ENCODE peak calls at places on chromosomes 16 and 17, in four cellular contexts. I is GM12878, W is GM12891, Z is K562. N is an unnamed sample.

GRCh38 chr16:89710709-89711564 is 9.4 kb upstream of the SPATA2L start:
- DNase-seq in I (no peak), W (no peak), Z (no peak), N (no peak)

GRCh38 chr17:49016775-49017463 is 19.7 kb downstream of the IGF2BP1 start:
- DNase-seq in I (no peak), W (no peak), Z (no peak), N (no peak)

GRCh38 chr17:1005361-1005946 is 8.5 kb downstream of the TIMM22 start:
- DNase-seq in I (no peak), W (no peak), Z (no peak), N (no peak)

GRCh38 chr17:58507123-58507634 is 7.3 kb downstream of the MTMR4 start:
- DNase-seq in I (no peak), W (no peak), Z (no peak), N (peak)

GRCh38 chr16:90011908-90012501 is 7.3 kb downstream of the DBNDD1 start:
- DNase-seq in I (no peak), W (no peak), Z (no peak), N (no peak)

GRCh38 chr16:25258856-25259179 is 1.2 kb upstream of the ZKSCAN2 start:
- DNase-seq in I (no peak), W (no peak), Z (peak), N (no peak)

GRCh38 chr16:57513371-57514102 is 22.8 kb downstream of the CCDC102A start:
- DNase-seq in I (no peak), W (no peak), Z (no peak), N (no peak)

GRCh38 chr17:39705786-39706348 is 6.0 kb downstream of the ERBB2 start:
- DNase-seq in I (no peak), W (no peak), Z (no peak), N (no peak)

GRCh38 chr17:59751955-59752413 is 44.5 kb downstream of the VMP1 start:
- DNase-seq in I (no peak), W (no peak), Z (no peak), N (no peak)

GRCh38 chr16:54107803-54108202 is 178.8 kb downstream of the IRX3 start:
- DNase-seq in I (no peak), W (no peak), Z (no peak), N (no peak)

GRCh38 chr17:8041249-8041928 is 2.5 kb downstream of the ALOX15B start:
- DNase-seq in I (no peak), W (peak), Z (peak), N (peak)

GRCh38 chr16:667113-667779 is 686 bp upstream of the RHOT2 start:
- DNase-seq in I (no peak), W (no peak), Z (no peak), N (no peak)
- TF ChIP-seq SPI1 in I (no peak), W (no peak), Z (no peak), N (no peak)

GRCh38 chr17:73232587-73233373 is 28.9 kb downstream of the CPSF4L start:
- DNase-seq in I (no peak), W (peak), Z (peak), N (no peak)

GRCh38 chr17:73230088-73230487 is 31.6 kb downstream of the CPSF4L start:
- DNase-seq in I (no peak), W (no peak), Z (no peak), N (no peak)

GRCh38 chr17:73228748-73229236 is 32.9 kb downstream of the CPSF4L start:
- DNase-seq in I (no peak), W (peak), Z (peak), N (peak)

GRCh38 chr17:73231841-73232586 is 29.7 kb downstream of the CPSF4L start:
- DNase-seq in I (peak), W (peak), Z (peak), N (peak)

GRCh38 chr17:73231363-73231762 is 30.3 kb downstream of the CPSF4L start:
- DNase-seq in I (no peak), W (no peak), Z (peak), N (no peak)
- TF ChIP-seq SPI1 in I (no peak), W (no peak), Z (no peak), N (no peak)

DNA sequence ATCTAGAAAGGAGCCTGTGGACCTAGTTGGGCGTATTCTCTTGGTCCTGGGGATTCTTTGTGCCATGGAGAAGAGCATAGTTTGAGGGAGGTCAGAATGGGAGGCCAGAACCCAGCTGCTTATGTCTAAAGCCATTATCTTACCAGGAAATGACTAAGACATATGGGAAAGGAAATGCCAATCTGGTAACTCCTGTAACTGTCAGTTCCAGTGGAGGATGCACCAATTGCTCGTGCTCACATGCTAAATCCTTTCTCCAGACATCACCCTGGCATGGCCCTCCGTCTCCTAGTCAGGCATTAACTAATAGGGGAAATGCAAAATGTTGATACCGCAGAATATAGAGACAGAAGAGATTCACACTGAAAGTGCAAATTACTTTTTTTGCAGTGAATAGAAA is 255.6 kb upstream of the HSBP1 start:
- DNase-seq in I (no peak), W (no peak), Z (no peak), N (no peak)
- TF ChIP-seq SPI1 in I (no peak), W (no peak), Z (no peak), N (no peak)

DNA sequence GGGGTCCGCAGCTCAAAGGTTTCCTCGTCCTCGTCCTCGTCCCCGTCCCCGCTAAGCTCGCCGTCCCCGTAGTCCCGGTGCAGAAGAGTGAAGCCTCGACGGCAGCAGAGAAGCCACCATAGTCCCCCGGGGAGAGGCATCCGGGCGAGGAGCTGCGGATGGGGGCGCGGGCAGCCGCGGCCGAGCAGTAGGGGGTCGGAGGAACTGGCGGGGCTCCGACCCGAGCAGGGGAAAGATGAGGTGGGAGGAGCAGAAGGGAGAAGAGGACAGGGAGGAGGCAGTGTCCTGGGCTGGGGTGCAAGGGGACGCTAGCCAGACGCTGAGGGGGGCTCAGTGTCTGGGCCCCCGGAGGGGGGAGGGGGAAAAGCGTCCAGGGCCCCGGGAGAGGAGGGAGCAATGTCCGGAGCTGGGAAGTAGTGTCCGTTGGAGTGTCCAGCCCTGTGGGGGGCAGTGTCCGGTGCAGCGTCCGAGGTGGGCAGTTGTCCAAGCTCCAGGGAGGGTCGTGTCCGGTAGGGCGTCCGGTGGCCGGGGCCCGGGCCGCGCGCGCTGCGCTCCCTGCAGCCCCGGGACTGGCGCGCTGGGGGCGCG is at the start of gene PLEKHH3:
- DNase-seq in I (no peak), W (no peak), Z (no peak), N (no peak)
- TF ChIP-seq SPI1 in I (no peak), W (no peak), Z (no peak), N (no peak)

GRCh38 chr17:46078675-46079074 is 79.6 kb downstream of the STH start:
- DNase-seq in I (no peak), W (no peak), Z (peak), N (no peak)
- TF ChIP-seq SPI1 in I (no peak), W (no peak), Z (no peak), N (no peak)

GRCh38 chr17:29561541-29562517 is 5.0 kb downstream of the ABHD15 start:
- DNase-seq in I (no peak), W (no peak), Z (no peak), N (peak)

GRCh38 chr17:29562615-29563014 is 4.2 kb downstream of the ABHD15 start:
- DNase-seq in I (no peak), W (no peak), Z (no peak), N (no peak)

GRCh38 chr17:29566473-29567361 is at the start of gene ABHD15:
- DNase-seq in I (no peak), W (peak), Z (no peak), N (peak)

GRCh38 chr17:29565643-29566472 is 979 bp downstream of the ABHD15 start:
- DNase-seq in I (no peak), W (no peak), Z (no peak), N (peak)

DNA sequence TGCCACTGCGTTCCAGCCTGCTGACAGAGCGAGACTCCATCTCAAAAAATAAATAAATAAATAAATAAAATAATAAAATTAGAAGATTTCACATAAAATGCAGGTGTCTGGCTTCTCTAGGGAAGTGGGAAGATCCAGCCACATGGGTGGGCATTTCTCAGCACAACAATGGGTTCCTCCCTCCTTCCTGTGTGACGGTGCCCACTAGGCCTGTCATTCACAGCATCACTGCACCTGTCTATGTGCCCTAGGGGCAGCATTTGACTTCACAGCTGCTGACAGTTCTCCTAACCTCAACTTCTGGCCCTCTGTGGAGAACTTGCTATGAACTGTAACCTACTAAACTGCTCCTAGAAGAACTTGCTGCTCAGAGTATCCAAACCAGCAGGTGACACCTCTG is 3.0 kb downstream of the ABHD15 start:
- DNase-seq in I (no peak), W (no peak), Z (no peak), N (no peak)
- TF ChIP-seq SPI1 in I (no peak), W (no peak), Z (no peak), N (no peak)

DNA sequence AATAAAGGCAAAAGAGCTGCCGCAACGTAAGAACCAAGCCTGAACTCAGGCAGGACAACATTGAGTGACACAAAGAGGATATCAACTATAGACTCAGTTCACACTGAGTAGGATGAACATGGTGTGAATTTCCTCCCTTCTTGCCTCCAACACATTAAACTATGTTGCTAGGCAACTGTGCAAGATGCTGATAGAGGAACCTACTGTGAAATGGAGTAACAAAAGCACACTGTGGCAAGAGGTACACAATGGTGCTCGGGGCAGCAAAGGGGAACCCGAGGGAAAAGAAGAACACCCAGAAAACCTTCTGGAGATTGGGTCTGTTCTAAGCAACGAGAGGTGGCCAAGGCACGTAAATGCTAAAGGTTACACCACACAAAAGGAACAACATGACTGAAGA is 34.1 kb downstream of the GRB2 start:
- DNase-seq in I (no peak), W (no peak), Z (no peak), N (peak)
- TF ChIP-seq SPI1 in I (no peak), W (no peak), Z (no peak), N (no peak)

N was measured in HL-60.